ENCODE peak calls at places on chromosomes 2 and 18, in five cellular contexts. P, V, E, S and Y are unnamed samples. For H3K36me3, the result is how much of the 10 kb centered on the place peaks cover.

GRCh38 chr2:213086050-213086449 is 65.4 kb downstream of the IKZF2 start:
- DNase-seq in V (peak), E (no peak), S (no peak), P (no peak), Y (no peak)

GRCh38 chr18:48798334-48799197 is 152.2 kb downstream of the SMAD7 start:
- DNase-seq in S (peak), P (peak), E (no peak), V (no peak), Y (no peak)

GRCh38 chr2:195666113-195666712 is 9.2 kb downstream of the SLC39A10 start:
- DNase-seq in S (no peak), V (no peak), P (no peak), E (no peak), Y (no peak)

GRCh38 chr2:204681412-204681811 is 136.1 kb downstream of the PARD3B start:
- DNase-seq in V (peak), E (no peak), S (no peak), P (no peak), Y (no peak)

GRCh38 chr2:144378551-144378950 is 141.4 kb downstream of the ZEB2 start:
- DNase-seq in S (no peak), E (no peak), P (no peak), V (no peak), Y (no peak)

GRCh38 chr2:8819194-8819593 is 18.2 kb downstream of the KIDINS220 start:
- DNase-seq in P (no peak), V (peak), S (no peak), E (no peak), Y (no peak)

GRCh38 chr2:46954951-46955571 is 39.5 kb upstream of the MCFD2 start:
- DNase-seq in S (peak), P (peak), E (peak), V (peak), Y (peak)

GRCh38 chr2:44529448-44529847 is 167.7 kb downstream of the CAMKMT start:
- DNase-seq in V (no peak), P (no peak), E (no peak), S (no peak), Y (no peak)

GRCh38 chr18:80245781-80246655 is 1.3 kb downstream of the PARD6G start:
- DNase-seq in E (peak), P (no peak), S (no peak), V (no peak), Y (no peak)

GRCh38 chr2:240480834-240481623 is 45.6 kb downstream of the GPC1 start:
- DNase-seq in S (peak), E (no peak), V (no peak), P (no peak), Y (no peak)

GRCh38 chr18:49846263-49846662 is 32.9 kb upstream of the ACAA2 start:
- DNase-seq in P (no peak), E (no peak), S (no peak), V (peak), Y (peak)

GRCh38 chr2:207975910-207976309 is 49.4 kb downstream of the PLEKHM3 start:
- DNase-seq in V (no peak), P (no peak), S (no peak), E (no peak), Y (no peak)

GRCh38 chr2:139825726-139826125 is 1045.5 kb upstream of the NXPH2 start:
- DNase-seq in P (no peak), V (no peak), S (no peak), E (no peak), Y (no peak)

GRCh38 chr2:85396531-85397470 is 13.4 kb downstream of the CAPG start:
- DNase-seq in E (no peak), S (no peak), V (no peak), P (no peak), Y (no peak)
- H3K36me3 ChIP-seq in E (under half), S (half or more), V (under half), P (under half), Y (under half)

DNA sequence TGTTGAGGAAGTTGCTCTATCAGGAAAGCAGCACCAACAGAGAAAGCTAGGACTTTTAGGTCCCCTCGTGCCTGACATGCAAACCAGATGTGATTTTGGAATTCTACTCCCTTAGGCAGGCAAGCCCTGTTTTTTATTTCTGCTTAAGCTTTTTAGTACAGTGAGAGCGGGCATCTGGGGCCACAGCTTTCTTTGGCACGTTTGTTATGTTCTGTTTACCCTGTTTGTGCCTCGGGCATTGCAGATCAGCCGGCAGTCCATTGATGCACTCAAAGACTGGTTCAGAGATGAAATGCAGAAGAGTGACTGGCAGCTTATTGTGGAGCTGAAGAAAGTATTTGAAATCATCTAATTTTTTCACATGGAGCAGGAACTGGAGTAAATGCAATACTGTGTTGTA is 61.9 kb downstream of the EIF5B start:
- DNase-seq in E (no peak), S (no peak), P (no peak), V (no peak), Y (no peak)
- H3K36me3 ChIP-seq in E (under half), S (half or more), P (half or more), V (half or more), Y (under half)

DNA sequence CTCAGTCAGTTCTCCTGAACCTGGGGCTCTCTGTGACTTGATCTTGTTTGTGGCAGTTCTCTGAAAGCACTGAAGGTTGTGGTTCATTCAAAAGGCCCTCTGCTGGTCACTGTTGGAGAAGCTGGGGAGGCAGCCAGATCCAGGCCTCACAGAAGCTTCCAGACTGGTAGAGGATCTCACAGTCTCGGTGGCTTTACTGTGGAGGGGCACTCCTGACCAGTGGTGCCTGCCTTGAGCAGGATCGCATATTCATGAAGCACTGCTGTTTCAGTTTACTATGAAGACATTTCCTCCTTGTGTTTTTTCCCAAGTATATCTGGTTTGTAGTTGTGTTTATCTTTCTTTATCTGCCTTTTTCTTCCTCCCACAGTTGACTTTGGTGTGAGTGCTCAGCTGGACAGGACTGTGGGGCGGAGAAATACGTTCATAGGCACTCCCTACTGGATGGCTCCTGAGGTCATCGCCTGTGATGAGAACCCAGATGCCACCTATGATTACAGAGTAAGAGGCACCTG is 133.9 kb downstream of the MAP4K4 start:
- DNase-seq in V (peak), E (peak), S (peak), P (peak), Y (no peak)
- H3K36me3 ChIP-seq in V (under half), E (under half), S (half or more), P (under half), Y (under half)

GRCh38 chr2:156366747-156367146 is 34.2 kb upstream of the NR4A2 start:
- DNase-seq in P (no peak), S (no peak), E (no peak), V (no peak), Y (no peak)
- H3K36me3 ChIP-seq in P (under half), S (under half), E (under half), V (under half), Y (under half)

DNA sequence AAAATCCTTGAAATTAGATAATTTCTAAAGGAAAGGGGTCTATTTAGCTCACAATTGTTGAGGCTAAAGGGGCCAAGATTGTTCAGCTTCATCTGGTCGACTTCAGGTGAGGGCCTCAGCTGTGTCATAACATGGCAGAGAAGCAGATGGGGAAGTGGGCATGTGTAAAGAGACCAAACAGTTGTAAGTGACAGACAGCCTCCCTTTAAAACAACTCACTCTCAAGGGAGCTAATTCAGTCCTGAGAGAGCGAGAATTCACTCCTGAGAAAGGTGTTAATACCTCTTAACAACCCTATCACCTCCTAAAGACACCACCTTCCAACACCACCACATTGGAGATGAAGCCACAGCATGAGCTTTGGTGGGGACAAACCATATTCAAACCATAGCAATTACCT is 62.4 kb downstream of the KCMF1 start:
- DNase-seq in V (no peak), P (no peak), E (no peak), S (no peak), Y (no peak)
- H3K36me3 ChIP-seq in V (under half), P (half or more), E (under half), S (half or more), Y (under half)

GRCh38 chr2:233627331-233628025 is 8.8 kb upstream of the UGT1A10 start:
- DNase-seq in S (no peak), P (no peak), E (no peak), V (no peak), Y (no peak)
- H3K36me3 ChIP-seq in S (under half), P (under half), E (under half), V (under half), Y (under half)

GRCh38 chr18:70148039-70148438 is 57.4 kb downstream of the RTTN start:
- DNase-seq in P (no peak), S (no peak), E (no peak), V (no peak), Y (no peak)

GRCh38 chr18:70149156-70149555 is 56.3 kb downstream of the RTTN start:
- DNase-seq in S (no peak), E (no peak), V (no peak), P (no peak), Y (no peak)

GRCh38 chr18:70148539-70148938 is 56.9 kb downstream of the RTTN start:
- DNase-seq in V (no peak), P (no peak), S (no peak), E (no peak), Y (no peak)

GRCh38 chr18:70151554-70152130 is 53.8 kb downstream of the RTTN start:
- DNase-seq in E (no peak), V (no peak), S (no peak), P (no peak), Y (no peak)

GRCh38 chr18:70149616-70150301 is 55.7 kb downstream of the RTTN start:
- DNase-seq in V (no peak), E (no peak), P (no peak), S (no peak), Y (no peak)
- H3K36me3 ChIP-seq in V (under half), E (under half), P (under half), S (half or more), Y (under half)

DNA sequence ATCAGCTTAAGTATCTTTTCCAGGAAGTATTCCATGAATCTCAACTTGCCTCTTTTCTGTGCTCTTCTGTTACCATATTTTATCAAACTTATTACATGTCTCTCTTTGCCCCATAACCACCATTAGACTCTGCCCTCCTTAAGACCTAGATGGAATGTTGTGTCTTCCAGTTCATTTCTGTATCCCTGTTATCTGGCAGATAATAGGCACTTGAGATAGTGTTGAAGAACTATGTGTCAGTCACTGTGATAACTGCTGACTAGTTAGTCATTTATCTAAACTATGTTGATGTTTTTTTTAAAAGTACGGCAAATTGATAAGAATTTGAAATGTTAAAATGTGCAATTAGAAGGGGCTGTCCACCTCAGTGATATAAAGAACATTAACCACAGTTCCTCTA is 41.8 kb downstream of the GLS start:
- DNase-seq in V (peak), P (no peak), S (no peak), E (no peak), Y (no peak)
- H3K36me3 ChIP-seq in V (half or more), P (half or more), S (under half), E (under half), Y (under half)

GRCh38 chr2:86140969-86141392 is 34.9 kb downstream of the PTCD3 start:
- DNase-seq in S (no peak), P (no peak), V (no peak), E (no peak), Y (no peak)
- H3K36me3 ChIP-seq in S (half or more), P (half or more), V (half or more), E (under half), Y (under half)

GRCh38 chr2:36584148-36584794 is 13.7 kb downstream of the FEZ2 start:
- DNase-seq in P (no peak), E (no peak), V (no peak), S (no peak), Y (no peak)

GRCh38 chr2:36586672-36587071 is 11.3 kb downstream of the FEZ2 start:
- DNase-seq in S (no peak), V (no peak), P (no peak), E (no peak), Y (no peak)

GRCh38 chr2:36579297-36579664 is 18.7 kb downstream of the FEZ2 start:
- DNase-seq in P (no peak), S (no peak), V (no peak), E (no peak), Y (no peak)

GRCh38 chr2:36578343-36579296 is 19.3 kb downstream of the FEZ2 start:
- DNase-seq in V (peak), E (no peak), P (no peak), S (no peak), Y (no peak)

DNA sequence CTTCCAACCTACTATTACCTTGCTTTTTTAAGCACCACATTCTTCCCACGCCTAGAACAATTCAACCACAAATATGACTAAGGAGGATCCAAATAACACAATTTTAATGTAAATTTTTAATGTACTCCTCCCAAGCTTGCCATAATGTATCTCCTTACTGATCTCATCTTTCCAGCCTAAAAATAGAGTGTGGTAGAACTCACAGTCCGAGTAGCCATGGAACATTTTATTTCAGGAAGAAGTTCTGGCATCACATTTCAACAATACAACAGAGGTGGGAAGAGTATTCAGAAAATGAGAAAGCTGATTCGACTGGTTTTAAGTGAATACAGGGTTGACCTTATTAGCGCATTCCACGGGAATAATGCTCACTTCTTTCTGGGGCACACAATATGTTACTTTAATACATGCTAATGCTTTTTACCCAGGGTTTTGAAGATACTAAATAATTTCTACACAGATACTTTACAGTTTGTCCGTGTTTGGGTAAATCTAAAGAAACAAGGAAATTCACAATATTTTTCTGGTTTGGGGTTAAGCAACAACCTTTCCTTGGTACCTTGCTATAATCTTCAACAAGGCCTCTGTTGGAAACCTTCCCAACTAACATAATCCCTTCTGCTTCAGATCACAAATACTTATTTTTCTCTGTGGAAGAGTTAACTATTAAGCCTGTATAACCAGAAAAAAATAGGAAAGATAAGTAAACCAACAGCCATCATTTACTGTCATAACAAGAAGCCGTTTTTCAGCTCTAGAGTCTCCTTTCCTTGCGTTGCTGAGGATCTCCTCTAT is 15.2 kb downstream of the FEZ2 start:
- DNase-seq in E (no peak), V (no peak), S (no peak), P (no peak), Y (no peak)
- H3K36me3 ChIP-seq in E (under half), V (under half), S (half or more), P (half or more), Y (under half)